ENCODE peak calls at places on chromosomes 11 and 22, in four cellular contexts. P is left ventricle myocardium inferior, V is neural progenitor cell, W is choroid plexus epithelial cell. N is an unnamed sample.

GRCh38 chr11:7905549-7905948 is 25.5 kb downstream of the OR10A6 start:
- DNase-seq in P (no peak), V (no peak), W (no peak), N (no peak)

GRCh38 chr11:75597636-75598035 is 35.6 kb downstream of the SERPINH1 start:
- DNase-seq in P (no peak), V (peak), W (peak), N (peak)

GRCh38 chr22:26681395-26681821 is 24.0 kb downstream of the MIAT start:
- DNase-seq in P (no peak), V (peak), W (peak), N (peak)

GRCh38 chr11:76054330-76054729 is 152.0 kb downstream of the WNT11 start:
- DNase-seq in P (no peak), V (no peak), W (no peak), N (no peak)

GRCh38 chr22:40838486-40838885 is 18.0 kb downstream of the ST13 start:
- DNase-seq in P (no peak), V (no peak), W (no peak), N (no peak)

GRCh38 chr22:28102413-28102812 is 183.4 kb upstream of the PITPNB start:
- DNase-seq in P (no peak), V (no peak), W (no peak), N (no peak)

GRCh38 chr11:108246309-108246708 is 23.4 kb downstream of the ATM start:
- DNase-seq in P (no peak), V (no peak), W (no peak), N (no peak)

GRCh38 chr11:71182791-71183556 is 69.4 kb downstream of the SHANK2 start:
- DNase-seq in P (no peak), V (no peak), W (no peak), N (no peak)

GRCh38 chr22:41285441-41285819 is 557 bp downstream of the RANGAP1 start:
- DNase-seq in P (peak), V (peak), W (peak), N (peak)

GRCh38 chr11:17298302-17298701 is 21.8 kb downstream of the NUCB2 start:
- DNase-seq in P (no peak), V (no peak), W (no peak), N (no peak)

GRCh38 chr11:124839051-124839971 is 25.9 kb upstream of the ROBO3 start:
- DNase-seq in P (no peak), V (peak), W (no peak), N (no peak)

GRCh38 chr11:77381749-77382693 is 80.5 kb upstream of the GDPD4 start:
- DNase-seq in P (no peak), V (no peak), W (peak), N (peak)

GRCh38 chr11:126727381-126727780 is 273.2 kb downstream of the KIRREL3 start:
- DNase-seq in P (no peak), V (no peak), W (no peak), N (no peak)

GRCh38 chr11:9886595-9886994 is 222.7 kb downstream of the SWAP70 start:
- DNase-seq in P (no peak), V (no peak), W (no peak), N (no peak)

GRCh38 chr11:11458523-11458922 is 105.5 kb upstream of the CSNK2A3 start:
- DNase-seq in P (no peak), V (no peak), W (no peak), N (no peak)

GRCh38 chr22:42068351-42068730 is 2.3 kb downstream of the NAGA start:
- DNase-seq in P (no peak), V (no peak), W (no peak), N (no peak)

GRCh38 chr11:86014221-86014620 is 54.7 kb downstream of the PICALM start:
- DNase-seq in P (no peak), V (no peak), W (no peak), N (peak)

GRCh38 chr22:37199839-37200161 is 11.8 kb upstream of the C1QTNF6 start:
- DNase-seq in P (no peak), V (no peak), W (no peak), N (no peak)

GRCh38 chr11:35919244-35919643 is 24.6 kb upstream of the LDLRAD3 start:
- DNase-seq in P (no peak), V (peak), W (no peak), N (no peak)

GRCh38 chr11:17547051-17547577 is at the start of gene OTOG:
- DNase-seq in P (no peak), V (peak), W (peak), N (peak)

GRCh38 chr11:47433991-47434786 is 8.0 kb upstream of the PSMC3 start:
- DNase-seq in P (no peak), V (no peak), W (no peak), N (no peak)

GRCh38 chr22:38305481-38306448 is 11.5 kb downstream of the CSNK1E start:
- DNase-seq in P (no peak), V (peak), W (peak), N (peak)

GRCh38 chr22:50112151-50113118 is 22.6 kb downstream of the MOV10L1 start:
- DNase-seq in P (no peak), V (no peak), W (peak), N (no peak)

GRCh38 chr11:89015614-89016013 is 50.2 kb downstream of the GRM5 start:
- DNase-seq in P (no peak), V (no peak), W (no peak), N (no peak)

GRCh38 chr11:73236879-73237278 is 18.8 kb downstream of the P2RY2 start:
- DNase-seq in P (peak), V (peak), W (peak), N (peak)

GRCh38 chr11:27701262-27702105 is 1.2 kb upstream of the BDNF start:
- DNase-seq in P (peak), V (peak), W (peak), N (peak)

GRCh38 chr11:95375881-95376280 is 144.9 kb upstream of the SESN3 start:
- DNase-seq in P (no peak), V (no peak), W (peak), N (no peak)

GRCh38 chr22:38467438-38467903 is 425 bp upstream of the KDELR3 start:
- DNase-seq in P (no peak), V (no peak), W (no peak), N (no peak)

GRCh38 chr11:26247340-26247739 is 84.6 kb upstream of the ANO3 start:
- DNase-seq in P (no peak), V (no peak), W (no peak), N (no peak)

GRCh38 chr11:124753207-124753606 is 1.2 kb upstream of the VSIG2 start:
- DNase-seq in P (no peak), V (no peak), W (no peak), N (no peak)

GRCh38 chr11:93032580-93032979 is 63.1 kb downstream of the MTNR1B start:
- DNase-seq in P (no peak), V (no peak), W (peak), N (no peak)

GRCh38 chr11:125404811-125405481 is 91.1 kb downstream of the FEZ1 start:
- DNase-seq in P (peak), V (peak), W (peak), N (peak)

GRCh38 chr11:27353593-27354358 is 9.2 kb downstream of the CCDC34 start:
- DNase-seq in P (no peak), V (no peak), W (peak), N (no peak)

GRCh38 chr22:45308624-45309421 is 911 bp upstream of the FAM118A start:
- DNase-seq in P (no peak), V (peak), W (no peak), N (no peak)

GRCh38 chr22:47029244-47030001 is 267.0 kb downstream of the TBC1D22A start:
- DNase-seq in P (peak), V (no peak), W (no peak), N (no peak)

GRCh38 chr11:121665211-121665838 is 212.6 kb upstream of the SORL1-AS1 start:
- DNase-seq in P (no peak), V (no peak), W (no peak), N (no peak)

GRCh38 chr11:85316967-85317366 is 310.2 kb downstream of the DLG2 start:
- DNase-seq in P (no peak), V (no peak), W (no peak), N (no peak)

GRCh38 chr22:49297286-49297870 is 530.3 kb downstream of the BRD1 start:
- DNase-seq in P (no peak), V (no peak), W (no peak), N (no peak)

GRCh38 chr11:93842461-93842860 is 8.0 kb downstream of the VSTM5 start:
- DNase-seq in P (no peak), V (no peak), W (peak), N (no peak)

GRCh38 chr11:8777907-8778767 is 95.5 kb downstream of the RPL27A start:
- DNase-seq in P (peak), V (peak), W (peak), N (no peak)

DNA sequence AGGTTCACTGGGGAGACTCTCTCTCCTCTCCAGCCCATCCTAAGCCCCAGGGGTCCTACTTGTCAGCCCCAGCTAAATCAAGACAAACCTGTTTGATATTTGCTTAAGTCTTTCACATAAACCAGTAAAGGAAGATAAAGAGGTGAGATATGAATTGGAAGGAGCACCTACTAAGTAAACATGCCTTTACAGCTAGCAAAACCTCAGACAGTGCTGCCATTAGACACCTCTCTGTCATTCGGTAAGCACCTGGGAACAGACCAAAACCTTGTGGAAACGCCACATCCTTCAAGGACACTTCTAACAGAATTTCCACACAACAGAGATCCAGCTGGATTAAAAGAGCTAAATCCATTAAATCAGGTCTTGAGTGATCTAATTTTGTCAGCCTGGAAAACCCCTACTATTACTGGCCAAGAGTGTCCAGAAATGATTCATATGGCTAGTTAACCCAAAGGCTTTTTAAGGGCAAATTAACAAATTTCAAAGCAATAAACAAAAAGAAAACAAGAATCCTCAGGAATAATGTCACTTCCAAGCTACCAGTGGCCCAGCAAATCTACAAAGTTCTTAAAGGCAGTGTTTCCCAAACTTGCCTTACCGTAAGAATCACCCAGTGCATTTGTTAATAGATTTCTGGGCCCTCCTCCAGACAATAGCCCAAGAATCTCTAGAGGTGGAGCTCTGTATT is 2.4 kb downstream of the VPS37C start:
- DNase-seq in P (no peak), V (no peak), W (peak), N (no peak)
- H3K4me3 ChIP-seq in P (no peak), V (no peak), W (no peak), N (no peak)

GRCh38 chr22:24516301-24516737 is 21.2 kb downstream of the UPB1 start:
- DNase-seq in P (no peak), V (no peak), W (peak), N (no peak)
- TF ChIP-seq CTCF in P (no peak), V (no peak), W (peak), N (no peak)

DNA sequence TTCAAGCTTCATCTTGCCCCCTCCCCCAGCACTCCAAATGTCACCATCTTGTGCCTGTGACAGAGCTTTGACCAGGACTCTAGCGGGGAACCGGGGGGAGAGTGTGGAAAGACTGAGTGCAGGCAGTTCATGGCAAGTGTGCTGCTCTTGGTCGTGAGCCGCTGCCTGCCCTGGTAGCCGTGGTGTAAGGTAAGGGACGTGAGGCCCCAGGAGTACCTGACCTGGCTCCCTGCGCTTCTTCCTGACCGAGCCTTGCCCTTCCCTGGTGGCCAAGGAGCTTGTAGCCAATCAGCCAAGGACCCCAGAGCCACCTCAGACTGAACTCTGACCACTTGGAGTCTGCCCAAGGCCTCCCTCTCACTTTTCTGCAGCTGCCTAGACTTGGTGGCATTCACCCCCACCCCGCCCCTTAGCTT is 1.3 kb downstream of the DGKZ start:
- DNase-seq in P (no peak), V (no peak), W (no peak), N (no peak)
- H3K4me3 ChIP-seq in P (peak), V (peak), W (peak), N (peak)

GRCh38 chr11:46247664-46248063 is 29.8 kb upstream of the CREB3L1 start:
- DNase-seq in P (no peak), V (peak), W (peak), N (peak)
- TF ChIP-seq CTCF in P (peak), V (peak), W (peak), N (peak)

DNA sequence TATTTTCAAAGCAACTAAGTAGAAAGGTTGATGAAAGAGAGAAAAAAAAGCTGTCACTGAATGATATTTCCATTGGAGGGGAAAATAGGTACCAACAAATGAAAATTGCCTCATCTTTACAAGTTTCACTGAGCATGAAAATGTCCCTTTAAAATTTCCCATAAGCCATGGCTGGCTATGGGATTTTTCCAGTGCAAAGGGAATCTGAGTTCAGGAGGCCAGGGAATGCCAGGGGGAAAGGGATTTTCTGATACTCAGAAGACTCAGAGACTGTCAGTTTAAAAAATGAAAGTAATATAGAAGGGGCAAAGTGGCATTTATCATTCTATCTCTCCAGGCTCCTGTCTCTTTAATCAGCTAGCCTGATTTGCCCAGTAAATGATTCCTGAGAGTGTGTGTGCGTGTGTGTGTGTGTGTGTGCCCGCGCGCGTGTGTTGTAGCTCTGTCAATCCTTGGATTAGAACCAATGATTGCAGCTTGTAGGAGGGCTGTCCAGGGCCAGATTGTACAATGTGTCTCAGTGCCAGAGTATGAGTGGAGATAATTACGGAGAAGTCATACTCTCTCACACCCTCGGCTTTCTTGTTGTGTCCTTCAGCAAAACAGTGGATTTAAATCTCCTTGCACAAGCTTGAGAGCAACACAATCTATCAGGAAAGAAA is at the start of gene NTM:
- DNase-seq in P (peak), V (peak), W (peak), N (no peak)
- H3K4me3 ChIP-seq in P (peak), V (no peak), W (no peak), N (no peak)

DNA sequence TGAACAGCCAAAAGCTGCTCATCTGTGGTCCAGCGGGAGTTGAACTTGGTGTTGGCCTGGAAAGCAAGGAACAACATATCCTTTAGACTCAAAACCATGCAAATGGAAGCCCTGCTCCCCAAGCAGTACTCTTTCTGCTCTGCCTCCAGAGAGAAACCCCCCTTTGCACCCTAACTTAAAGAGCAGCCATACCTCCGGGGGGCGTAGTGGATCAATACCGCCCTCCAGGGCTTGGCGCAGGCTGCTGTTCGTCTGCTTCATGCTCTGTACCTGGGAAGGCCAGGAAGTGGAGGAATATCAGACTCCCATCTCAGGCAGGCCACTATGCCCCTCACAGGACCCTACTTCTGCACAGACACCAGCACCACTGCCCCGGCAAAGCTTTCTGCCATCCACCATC is 4.3 kb downstream of the RCOR2 start:
- DNase-seq in P (no peak), V (no peak), W (no peak), N (no peak)
- TF ChIP-seq CTCF in P (no peak), V (peak), W (peak), N (no peak)

DNA sequence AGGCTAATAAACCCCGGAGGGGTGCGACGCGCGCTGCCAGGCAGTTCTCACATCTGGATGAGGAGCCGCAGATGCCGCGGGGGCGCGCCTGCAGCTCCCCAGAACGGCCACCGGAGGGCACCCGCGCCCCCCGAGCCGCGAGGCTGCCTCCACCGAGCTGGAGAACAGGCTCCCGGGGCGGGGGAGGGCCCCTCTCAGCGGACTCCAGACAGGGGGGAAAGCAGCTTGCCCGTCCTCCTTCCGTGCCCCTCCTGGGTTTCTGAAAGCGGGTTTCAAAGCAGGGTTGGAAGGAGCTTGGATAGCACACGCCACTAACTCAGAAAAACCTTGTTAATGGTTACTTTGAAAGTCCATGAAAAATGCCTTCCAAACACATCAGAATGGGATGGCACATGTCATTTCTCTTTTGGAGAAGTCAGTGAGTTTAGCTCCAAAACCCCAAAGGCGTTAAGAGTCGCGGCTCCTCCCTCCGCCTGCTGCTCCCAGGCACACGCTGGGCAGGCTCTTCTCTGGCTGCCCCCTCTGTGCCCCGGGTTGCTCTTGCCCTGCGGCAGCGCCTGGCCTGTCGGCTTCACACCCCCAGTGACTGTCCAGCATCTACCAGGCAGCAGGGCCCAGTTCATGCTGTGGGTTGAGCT is 317.8 kb downstream of the NTM start:
- DNase-seq in P (peak), V (peak), W (peak), N (peak)
- H3K4me3 ChIP-seq in P (peak), V (peak), W (peak), N (no peak)

N was measured in A673.